ENCODE peak calls at places on chromosomes 12 and 14, in ten cellular contexts. D is uterus, Z is mesothelial cell of epicardium, G is left lung, F is endothelial cell, E is heart right ventricle, C is osteocyte, I is suprapubic skin, J is BJ, Q is WTC11. P is an unnamed sample.

GRCh38 chr14:22104971-22105641 is 431.5 kb upstream of the OR4E1 start:
- DNase-seq in C (no peak), G (no peak), Q (no peak), I (no peak), Z (no peak), F (no peak), D (no peak), J (no peak), E (no peak), P (no peak)

GRCh38 chr14:45664668-45665356 is 411.8 kb upstream of the MIS18BP1 start:
- DNase-seq in D (no peak), J (no peak), Z (no peak), G (no peak), Q (peak), F (peak), E (no peak), C (no peak), I (no peak), P (no peak)

GRCh38 chr12:131085816-131086591 is 132.3 kb downstream of the ADGRD1 start:
- DNase-seq in J (no peak), F (no peak), D (no peak), Z (peak), Q (no peak), I (peak), E (no peak), G (no peak), C (peak), P (peak)

GRCh38 chr12:123119808-123120207 is 31.1 kb downstream of the PITPNM2 start:
- DNase-seq in C (no peak), F (no peak), D (no peak), J (no peak), G (no peak), Q (no peak), E (no peak), Z (no peak), I (no peak), P (no peak)

GRCh38 chr14:87805315-87805723 is 187.7 kb downstream of the GALC start:
- DNase-seq in G (no peak), J (no peak), E (peak), F (peak), I (no peak), Z (no peak), D (no peak), Q (peak), C (no peak), P (no peak)

GRCh38 chr12:6333566-6333965 is 8.3 kb downstream of the TNFRSF1A start:
- DNase-seq in G (no peak), Z (no peak), J (no peak), D (no peak), Q (no peak), I (no peak), C (no peak), F (no peak), E (no peak), P (no peak)

GRCh38 chr14:61110683-61111082 is 129.6 kb downstream of the SLC38A6 start:
- DNase-seq in Q (no peak), G (no peak), E (no peak), I (no peak), D (no peak), C (no peak), J (no peak), Z (no peak), F (no peak), P (no peak)

GRCh38 chr12:27539191-27539631 is 15.2 kb downstream of the PPFIBP1 start:
- DNase-seq in F (no peak), C (no peak), G (no peak), E (no peak), J (no peak), Z (no peak), D (no peak), Q (no peak), I (no peak), P (no peak)

GRCh38 chr12:131930510-131930909 is 1.4 kb downstream of the PUS1 start:
- DNase-seq in Q (no peak), G (no peak), Z (no peak), F (no peak), C (no peak), D (no peak), E (no peak), I (no peak), J (no peak), P (no peak)

GRCh38 chr12:54998958-54999510 is 14.5 kb upstream of the TESPA1 start:
- DNase-seq in E (no peak), Q (no peak), F (no peak), J (no peak), Z (no peak), C (no peak), G (no peak), I (no peak), D (no peak), P (no peak)

GRCh38 chr14:80278293-80279037 is 67.2 kb upstream of the DIO2 start:
- DNase-seq in Q (no peak), Z (no peak), C (no peak), J (no peak), I (no peak), G (no peak), D (no peak), E (peak), F (no peak), P (no peak)

GRCh38 chr12:89707623-89707991 is 1.0 kb downstream of the ATP2B1 start:
- DNase-seq in J (no peak), D (no peak), C (no peak), Z (peak), I (peak), Q (peak), E (peak), F (peak), G (peak), P (no peak)

GRCh38 chr14:60646202-60646886 is 2.9 kb downstream of the SIX1 start:
- DNase-seq in J (no peak), C (no peak), Q (peak), G (no peak), I (no peak), E (no peak), F (peak), Z (no peak), D (no peak), P (no peak)

GRCh38 chr12:106417926-106418910 is 60.7 kb downstream of the POLR3B start:
- DNase-seq in G (no peak), Z (no peak), C (no peak), J (peak), F (no peak), I (no peak), D (no peak), Q (no peak), E (no peak), P (no peak)

GRCh38 chr12:118136559-118137003 is 657 bp downstream of the PEBP1 start:
- DNase-seq in F (peak), G (peak), I (peak), Q (peak), C (no peak), D (peak), J (no peak), Z (peak), E (peak), P (peak)

GRCh38 chr12:19915392-19916192 is 452.7 kb upstream of the PDE3A start:
- DNase-seq in F (peak), E (peak), C (no peak), I (no peak), G (no peak), Z (no peak), D (no peak), J (peak), Q (no peak), P (no peak)

GRCh38 chr12:58346032-58346632 is 404.8 kb downstream of the ATP23 start:
- DNase-seq in F (no peak), I (no peak), J (no peak), Q (no peak), Z (no peak), E (no peak), D (no peak), G (no peak), C (no peak), P (no peak)

GRCh38 chr12:132807295-132808222 is 21.1 kb downstream of the GOLGA3 start:
- DNase-seq in I (no peak), J (no peak), C (no peak), Q (peak), Z (no peak), E (no peak), G (no peak), D (no peak), F (no peak), P (no peak)

GRCh38 chr14:50726372-50727107 is 58.4 kb upstream of the SAV1 start:
- DNase-seq in G (no peak), Z (no peak), I (no peak), C (no peak), Q (no peak), J (peak), F (no peak), D (no peak), E (no peak), P (no peak)

GRCh38 chr14:63543826-63544320 is 696 bp upstream of the PPP2R5E start:
- DNase-seq in G (no peak), Z (no peak), F (no peak), E (no peak), J (no peak), Q (no peak), D (no peak), C (no peak), I (no peak), P (no peak)

GRCh38 chr14:90658541-90658967 is 157.7 kb downstream of the TTC7B start:
- DNase-seq in D (no peak), J (no peak), F (no peak), E (no peak), G (peak), C (no peak), Z (no peak), I (no peak), Q (no peak), P (peak)

GRCh38 chr12:89345830-89346740 is 6.2 kb downstream of the DUSP6 start:
- DNase-seq in D (peak), Q (peak), Z (no peak), G (peak), E (peak), J (no peak), C (no peak), I (no peak), F (peak), P (peak)

GRCh38 chr14:92225731-92226130 is 97.2 kb upstream of the SLC24A4 start:
- DNase-seq in G (no peak), Q (no peak), Z (no peak), F (no peak), C (no peak), D (no peak), J (no peak), E (no peak), I (no peak), P (no peak)

GRCh38 chr12:105580841-105581352 is 250.4 kb downstream of the C12orf75 start:
- DNase-seq in I (no peak), G (peak), J (no peak), F (no peak), C (no peak), D (peak), E (no peak), Q (no peak), Z (no peak), P (no peak)

GRCh38 chr14:39488600-39488999 is 56.4 kb upstream of the FBXO33 start:
- DNase-seq in F (peak), C (no peak), E (no peak), D (no peak), J (no peak), Z (no peak), I (no peak), G (no peak), Q (peak), P (no peak)

GRCh38 chr12:106248849-106249371 is 1.1 kb upstream of the CKAP4 start:
- DNase-seq in Q (no peak), E (peak), Z (no peak), F (no peak), I (peak), D (no peak), J (no peak), G (no peak), C (peak), P (peak)

GRCh38 chr14:91400696-91401095 is 16.9 kb downstream of the CCDC88C start:
- DNase-seq in G (no peak), I (no peak), D (no peak), F (no peak), C (no peak), E (no peak), J (no peak), Z (no peak), Q (no peak), P (no peak)

GRCh38 chr14:94888108-94888507 is 118.2 kb upstream of the GSC start:
- DNase-seq in C (no peak), Q (no peak), G (no peak), J (no peak), I (no peak), Z (no peak), E (no peak), F (no peak), D (no peak), P (no peak)

GRCh38 chr14:94886931-94887330 is 117.0 kb upstream of the GSC start:
- DNase-seq in Z (no peak), F (no peak), I (no peak), D (no peak), J (no peak), E (no peak), C (no peak), Q (no peak), G (no peak), P (no peak)

GRCh38 chr14:94889520-94890312 is 119.8 kb upstream of the GSC start:
- DNase-seq in F (no peak), J (no peak), E (no peak), G (no peak), D (no peak), C (no peak), Z (no peak), Q (no peak), I (no peak), P (no peak)

GRCh38 chr14:94885481-94886155 is 115.7 kb upstream of the GSC start:
- DNase-seq in F (no peak), Q (no peak), C (no peak), I (no peak), D (no peak), J (no peak), G (no peak), Z (no peak), E (no peak), P (no peak)

GRCh38 chr14:94887591-94887990 is 117.7 kb upstream of the GSC start:
- DNase-seq in Q (no peak), C (no peak), I (no peak), D (no peak), F (no peak), G (no peak), Z (no peak), E (no peak), J (no peak), P (no peak)
- TF ChIP-seq CTCF in Q (no peak), C (no peak), I (no peak), D (no peak), F (no peak), G (no peak), Z (no peak), E (no peak), J (no peak), P (no peak)

GRCh38 chr14:73778736-73779135 is 64.6 kb upstream of the PNMA1 start:
- DNase-seq in Q (no peak), Z (no peak), E (no peak), J (no peak), F (no peak), G (no peak), I (no peak), D (no peak), C (no peak), P (no peak)

GRCh38 chr14:73776194-73776537 is 62.0 kb upstream of the PNMA1 start:
- DNase-seq in G (no peak), Z (no peak), E (no peak), D (no peak), C (no peak), I (no peak), Q (no peak), J (no peak), F (no peak), P (no peak)

GRCh38 chr14:73774671-73775070 is 60.5 kb upstream of the PNMA1 start:
- DNase-seq in D (no peak), I (no peak), Z (no peak), F (no peak), G (no peak), J (no peak), Q (no peak), E (no peak), C (no peak), P (no peak)

GRCh38 chr14:73775339-73776193 is 61.4 kb upstream of the PNMA1 start:
- DNase-seq in E (no peak), Z (no peak), Q (no peak), D (no peak), F (no peak), G (no peak), J (no peak), C (no peak), I (no peak), P (no peak)

DNA sequence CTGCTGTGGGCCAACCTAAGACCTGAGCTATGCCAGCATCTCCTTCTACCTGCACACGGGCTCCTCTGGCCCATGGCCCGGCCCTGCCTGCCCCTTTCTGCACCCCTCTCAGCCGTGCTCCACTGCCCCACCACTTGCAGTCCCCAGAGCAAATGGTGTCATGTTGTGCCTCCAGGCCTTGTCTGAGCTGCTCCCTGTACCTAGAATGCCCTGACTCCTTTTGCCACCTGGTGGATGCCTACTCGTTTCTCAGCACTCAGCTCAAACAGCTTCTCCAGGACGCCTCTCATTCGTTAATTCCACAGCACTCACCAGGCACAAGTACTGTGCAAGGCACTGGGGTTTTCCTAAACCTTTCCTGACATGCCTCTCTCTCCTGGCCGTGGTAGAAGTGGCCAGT is 63.2 kb upstream of the PNMA1 start:
- DNase-seq in F (no peak), E (no peak), D (no peak), I (no peak), J (no peak), Z (no peak), G (no peak), C (no peak), Q (no peak), P (no peak)
- TF ChIP-seq CTCF in F (no peak), E (no peak), D (no peak), I (peak), J (no peak), Z (no peak), G (no peak), C (no peak), Q (no peak), P (no peak)

GRCh38 chr12:4086481-4086880 is 187.1 kb upstream of the CCND2 start:
- DNase-seq in G (no peak), I (no peak), J (no peak), Z (no peak), F (no peak), C (no peak), D (no peak), Q (no peak), E (no peak), P (no peak)
- TF ChIP-seq CTCF in G (no peak), I (no peak), J (no peak), Z (no peak), F (no peak), C (no peak), D (no peak), Q (no peak), E (no peak), P (no peak)

GRCh38 chr12:120110550-120111501 is 5.7 kb downstream of the RAB35 start:
- DNase-seq in F (peak), D (no peak), I (no peak), Z (no peak), J (no peak), G (peak), Q (peak), C (no peak), E (peak), P (peak)
- TF ChIP-seq CTCF in F (no peak), D (no peak), I (no peak), Z (no peak), J (no peak), G (no peak), Q (no peak), C (no peak), E (no peak), P (no peak)

DNA sequence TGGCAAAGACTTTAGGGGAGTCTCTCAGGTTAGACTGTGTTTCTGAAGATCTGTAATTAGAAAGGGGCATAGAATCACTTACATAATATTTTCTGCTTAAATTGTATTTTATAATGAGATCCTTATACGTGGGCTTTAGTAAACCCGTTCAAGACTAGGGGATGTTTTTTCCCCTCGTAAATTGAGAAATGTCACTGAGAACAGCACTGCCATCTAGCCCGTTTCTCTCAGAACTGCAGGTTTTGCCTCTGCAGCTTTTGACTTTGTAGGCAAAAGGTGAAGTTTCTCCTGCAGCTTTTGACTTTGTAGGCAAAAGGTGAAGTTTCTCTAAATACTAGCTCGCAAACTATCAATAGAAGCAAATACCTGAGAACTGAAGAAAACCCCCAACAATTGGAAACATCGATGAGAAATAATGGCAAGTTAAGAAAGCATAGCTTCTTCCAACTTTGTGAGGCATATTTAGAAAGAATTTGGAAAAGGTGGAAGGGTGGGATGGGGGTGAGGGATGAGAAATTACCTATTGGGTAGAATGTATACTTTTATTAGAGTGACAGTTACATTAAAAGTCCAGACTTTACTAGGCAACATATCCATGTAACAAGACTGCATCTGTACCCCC is 9.9 kb upstream of the ASPG start:
- DNase-seq in E (no peak), J (no peak), G (no peak), Q (no peak), F (peak), I (no peak), Z (no peak), D (no peak), C (peak), P (no peak)
- TF ChIP-seq CTCF in E (no peak), J (peak), G (no peak), Q (no peak), F (no peak), I (no peak), Z (no peak), D (no peak), C (peak), P (peak)